ENCODE peak calls at places on chromosome 1, in nine cellular contexts. One of them, this sample, is unnamed.

GRCh38 chr1:11026052-11026451 is 13.6 kb downstream of the TARDBP start:
- DNase-seq in activated T-cell treated with anti-CD3 and anti-CD28 coated beads, Interleukin-2, amount 50 U/mL, for 72 hours: no peak
- DNase-seq in NB4: no peak
- DNase-seq in heart right ventricle: no peak
- DNase-seq in SW480: no peak
- DNase-seq in WTC11: no peak
- DNase-seq in pulmonary artery endothelial cell: no peak
- DNase-seq in iris pigment epithelial cell: no peak
- DNase-seq in breast epithelium: no peak
- DNase-seq in this sample: no peak

GRCh38 chr1:41599912-41600311 is 115.4 kb upstream of the EDN2 start:
- DNase-seq in breast epithelium: no peak
- DNase-seq in pulmonary artery endothelial cell: no peak
- DNase-seq in iris pigment epithelial cell: peak
- DNase-seq in NB4: no peak
- DNase-seq in activated T-cell treated with anti-CD3 and anti-CD28 coated beads, Interleukin-2, amount 50 U/mL, for 72 hours: no peak
- DNase-seq in heart right ventricle: no peak
- DNase-seq in WTC11: no peak
- DNase-seq in SW480: no peak
- DNase-seq in this sample: no peak

GRCh38 chr1:245298781-245299180 is 144.0 kb downstream of the KIF26B start:
- DNase-seq in NB4: no peak
- DNase-seq in pulmonary artery endothelial cell: no peak
- DNase-seq in heart right ventricle: no peak
- DNase-seq in SW480: no peak
- DNase-seq in WTC11: no peak
- DNase-seq in activated T-cell treated with anti-CD3 and anti-CD28 coated beads, Interleukin-2, amount 50 U/mL, for 72 hours: no peak
- DNase-seq in iris pigment epithelial cell: peak
- DNase-seq in breast epithelium: no peak
- DNase-seq in this sample: no peak

GRCh38 chr1:230572121-230573083 is 69.9 kb upstream of the COG2 start:
- DNase-seq in SW480: no peak
- DNase-seq in NB4: peak
- DNase-seq in heart right ventricle: no peak
- DNase-seq in pulmonary artery endothelial cell: no peak
- DNase-seq in activated T-cell treated with anti-CD3 and anti-CD28 coated beads, Interleukin-2, amount 50 U/mL, for 72 hours: no peak
- DNase-seq in iris pigment epithelial cell: peak
- DNase-seq in breast epithelium: no peak
- DNase-seq in WTC11: no peak
- DNase-seq in this sample: no peak

GRCh38 chr1:16074217-16074616 is 766 bp upstream of the FAM131C start:
- DNase-seq in WTC11: no peak
- DNase-seq in pulmonary artery endothelial cell: no peak
- DNase-seq in iris pigment epithelial cell: no peak
- DNase-seq in breast epithelium: no peak
- DNase-seq in NB4: no peak
- DNase-seq in SW480: no peak
- DNase-seq in heart right ventricle: no peak
- DNase-seq in activated T-cell treated with anti-CD3 and anti-CD28 coated beads, Interleukin-2, amount 50 U/mL, for 72 hours: no peak
- DNase-seq in this sample: no peak

GRCh38 chr1:185628102-185628501 is 106.1 kb upstream of the HMCN1 start:
- DNase-seq in heart right ventricle: no peak
- DNase-seq in activated T-cell treated with anti-CD3 and anti-CD28 coated beads, Interleukin-2, amount 50 U/mL, for 72 hours: no peak
- DNase-seq in NB4: no peak
- DNase-seq in WTC11: no peak
- DNase-seq in pulmonary artery endothelial cell: no peak
- DNase-seq in iris pigment epithelial cell: no peak
- DNase-seq in SW480: no peak
- DNase-seq in breast epithelium: no peak
- DNase-seq in this sample: no peak

GRCh38 chr1:172109357-172109756 is 268.1 kb downstream of the DNM3 start:
- DNase-seq in breast epithelium: no peak
- DNase-seq in heart right ventricle: no peak
- DNase-seq in WTC11: no peak
- DNase-seq in NB4: no peak
- DNase-seq in pulmonary artery endothelial cell: peak
- DNase-seq in SW480: no peak
- DNase-seq in activated T-cell treated with anti-CD3 and anti-CD28 coated beads, Interleukin-2, amount 50 U/mL, for 72 hours: no peak
- DNase-seq in iris pigment epithelial cell: peak
- DNase-seq in this sample: no peak

GRCh38 chr1:55018395-55018794 is 19.7 kb downstream of the BSND start:
- DNase-seq in breast epithelium: no peak
- DNase-seq in WTC11: no peak
- DNase-seq in heart right ventricle: no peak
- DNase-seq in iris pigment epithelial cell: no peak
- DNase-seq in SW480: no peak
- DNase-seq in activated T-cell treated with anti-CD3 and anti-CD28 coated beads, Interleukin-2, amount 50 U/mL, for 72 hours: no peak
- DNase-seq in pulmonary artery endothelial cell: no peak
- DNase-seq in NB4: no peak
- DNase-seq in this sample: no peak

GRCh38 chr1:203686091-203686632 is 59.5 kb downstream of the ATP2B4 start:
- DNase-seq in NB4: no peak
- DNase-seq in SW480: no peak
- DNase-seq in iris pigment epithelial cell: peak
- DNase-seq in activated T-cell treated with anti-CD3 and anti-CD28 coated beads, Interleukin-2, amount 50 U/mL, for 72 hours: no peak
- DNase-seq in heart right ventricle: no peak
- DNase-seq in pulmonary artery endothelial cell: peak
- DNase-seq in breast epithelium: no peak
- DNase-seq in WTC11: no peak
- DNase-seq in this sample: no peak

GRCh38 chr1:243598433-243598832 is 251.6 kb downstream of the AKT3 start:
- DNase-seq in WTC11: no peak
- DNase-seq in activated T-cell treated with anti-CD3 and anti-CD28 coated beads, Interleukin-2, amount 50 U/mL, for 72 hours: peak
- DNase-seq in heart right ventricle: no peak
- DNase-seq in pulmonary artery endothelial cell: no peak
- DNase-seq in breast epithelium: no peak
- DNase-seq in SW480: peak
- DNase-seq in iris pigment epithelial cell: peak
- DNase-seq in NB4: peak
- DNase-seq in this sample: no peak

GRCh38 chr1:13699936-13700520 is at the start of gene PRDM2:
- DNase-seq in NB4: peak
- DNase-seq in SW480: peak
- DNase-seq in iris pigment epithelial cell: peak
- DNase-seq in activated T-cell treated with anti-CD3 and anti-CD28 coated beads, Interleukin-2, amount 50 U/mL, for 72 hours: peak
- DNase-seq in breast epithelium: no peak
- DNase-seq in WTC11: peak
- DNase-seq in heart right ventricle: peak
- DNase-seq in pulmonary artery endothelial cell: no peak
- DNase-seq in this sample: peak

GRCh38 chr1:96306809-96307208 is 414.8 kb upstream of the PTBP2 start:
- DNase-seq in NB4: no peak
- DNase-seq in pulmonary artery endothelial cell: no peak
- DNase-seq in breast epithelium: no peak
- DNase-seq in activated T-cell treated with anti-CD3 and anti-CD28 coated beads, Interleukin-2, amount 50 U/mL, for 72 hours: no peak
- DNase-seq in iris pigment epithelial cell: peak
- DNase-seq in WTC11: no peak
- DNase-seq in heart right ventricle: no peak
- DNase-seq in SW480: no peak
- DNase-seq in this sample: no peak

GRCh38 chr1:30764939-30765582 is 7.5 kb upstream of the LAPTM5 start:
- DNase-seq in breast epithelium: no peak
- DNase-seq in iris pigment epithelial cell: no peak
- DNase-seq in WTC11: no peak
- DNase-seq in pulmonary artery endothelial cell: no peak
- DNase-seq in heart right ventricle: no peak
- DNase-seq in activated T-cell treated with anti-CD3 and anti-CD28 coated beads, Interleukin-2, amount 50 U/mL, for 72 hours: no peak
- DNase-seq in NB4: no peak
- DNase-seq in SW480: no peak
- DNase-seq in this sample: no peak

GRCh38 chr1:224169876-224170275 is 13.2 kb upstream of the DEGS1 start:
- DNase-seq in pulmonary artery endothelial cell: no peak
- DNase-seq in SW480: no peak
- DNase-seq in heart right ventricle: no peak
- DNase-seq in iris pigment epithelial cell: no peak
- DNase-seq in activated T-cell treated with anti-CD3 and anti-CD28 coated beads, Interleukin-2, amount 50 U/mL, for 72 hours: no peak
- DNase-seq in NB4: no peak
- DNase-seq in WTC11: no peak
- DNase-seq in breast epithelium: no peak
- DNase-seq in this sample: no peak

This sample was measured in ovary.